ENCODE peak calls at places on chromosome 1, in nine cellular contexts. One of them, this sample, is unnamed.

GRCh38 chr1:208465266-208465665 is 221.1 kb upstream of the PLXNA2 start:
- DNase-seq in lower lobe of right lung: no peak
- DNase-seq in heart left ventricle: no peak
- DNase-seq in Calu3: no peak
- DNase-seq in right lobe of liver: no peak
- DNase-seq in cardiac muscle cell: no peak
- DNase-seq in choroid plexus epithelial cell: no peak
- DNase-seq in AG04450: no peak
- DNase-seq in psoas muscle: no peak
- DNase-seq in this sample: no peak

GRCh38 chr1:201495447-201496295 is 11.3 kb downstream of the CSRP1 start:
- DNase-seq in lower lobe of right lung: peak
- DNase-seq in heart left ventricle: peak
- DNase-seq in Calu3: no peak
- DNase-seq in right lobe of liver: peak
- DNase-seq in cardiac muscle cell: peak
- DNase-seq in choroid plexus epithelial cell: peak
- DNase-seq in AG04450: no peak
- DNase-seq in psoas muscle: peak
- DNase-seq in this sample: no peak

GRCh38 chr1:248622491-248623106 is 12.3 kb downstream of the OR2T11 start:
- DNase-seq in lower lobe of right lung: no peak
- DNase-seq in heart left ventricle: no peak
- DNase-seq in Calu3: peak
- DNase-seq in right lobe of liver: no peak
- DNase-seq in cardiac muscle cell: peak
- DNase-seq in choroid plexus epithelial cell: peak
- DNase-seq in AG04450: no peak
- DNase-seq in psoas muscle: no peak
- DNase-seq in this sample: no peak

GRCh38 chr1:230191079-230191478 is 124.0 kb downstream of the GALNT2 start:
- DNase-seq in lower lobe of right lung: no peak
- DNase-seq in heart left ventricle: peak
- DNase-seq in Calu3: no peak
- DNase-seq in right lobe of liver: no peak
- DNase-seq in cardiac muscle cell: peak
- DNase-seq in choroid plexus epithelial cell: peak
- DNase-seq in AG04450: no peak
- DNase-seq in psoas muscle: no peak
- DNase-seq in this sample: no peak

GRCh38 chr1:6208723-6209660 is 3.1 kb downstream of the RNF207 start:
- DNase-seq in lower lobe of right lung: peak
- DNase-seq in heart left ventricle: peak
- DNase-seq in Calu3: no peak
- DNase-seq in right lobe of liver: no peak
- DNase-seq in cardiac muscle cell: peak
- DNase-seq in choroid plexus epithelial cell: peak
- DNase-seq in AG04450: no peak
- DNase-seq in psoas muscle: peak
- DNase-seq in this sample: peak

GRCh38 chr1:236095705-236096500 is 31.0 kb upstream of the NID1 start:
- DNase-seq in lower lobe of right lung: no peak
- DNase-seq in heart left ventricle: no peak
- DNase-seq in Calu3: no peak
- DNase-seq in right lobe of liver: no peak
- DNase-seq in cardiac muscle cell: no peak
- DNase-seq in choroid plexus epithelial cell: no peak
- DNase-seq in AG04450: no peak
- DNase-seq in psoas muscle: no peak
- DNase-seq in this sample: no peak

GRCh38 chr1:108691128-108691885 is 803 bp upstream of the PRPF38B start:
- DNase-seq in lower lobe of right lung: no peak
- DNase-seq in heart left ventricle: no peak
- DNase-seq in Calu3: no peak
- DNase-seq in right lobe of liver: no peak
- DNase-seq in cardiac muscle cell: no peak
- DNase-seq in choroid plexus epithelial cell: no peak
- DNase-seq in AG04450: no peak
- DNase-seq in psoas muscle: no peak
- DNase-seq in this sample: no peak

GRCh38 chr1:27180037-27180436 is 25.1 kb upstream of the SLC9A1 start:
- DNase-seq in lower lobe of right lung: no peak
- DNase-seq in heart left ventricle: no peak
- DNase-seq in Calu3: no peak
- DNase-seq in right lobe of liver: no peak
- DNase-seq in cardiac muscle cell: no peak
- DNase-seq in choroid plexus epithelial cell: no peak
- DNase-seq in AG04450: no peak
- DNase-seq in psoas muscle: no peak
- DNase-seq in this sample: no peak

GRCh38 chr1:159911668-159912067 is 11.7 kb upstream of the CFAP45 start:
- DNase-seq in lower lobe of right lung: no peak
- DNase-seq in heart left ventricle: no peak
- DNase-seq in Calu3: no peak
- DNase-seq in right lobe of liver: no peak
- DNase-seq in cardiac muscle cell: no peak
- DNase-seq in choroid plexus epithelial cell: no peak
- DNase-seq in AG04450: no peak
- DNase-seq in psoas muscle: no peak
- DNase-seq in this sample: no peak

GRCh38 chr1:23167353-23168078 is 1.1 kb downstream of the LUZP1 start:
- DNase-seq in lower lobe of right lung: peak
- DNase-seq in heart left ventricle: peak
- DNase-seq in Calu3: peak
- DNase-seq in right lobe of liver: peak
- DNase-seq in cardiac muscle cell: peak
- DNase-seq in choroid plexus epithelial cell: peak
- DNase-seq in AG04450: no peak
- DNase-seq in psoas muscle: peak
- DNase-seq in this sample: peak

GRCh38 chr1:173062156-173062938 is 11.6 kb upstream of the TNFSF18 start:
- DNase-seq in lower lobe of right lung: no peak
- DNase-seq in heart left ventricle: no peak
- DNase-seq in Calu3: peak
- DNase-seq in right lobe of liver: no peak
- DNase-seq in cardiac muscle cell: peak
- DNase-seq in choroid plexus epithelial cell: peak
- DNase-seq in AG04450: peak
- DNase-seq in psoas muscle: no peak
- DNase-seq in this sample: no peak

GRCh38 chr1:161069201-161069685 is 448 bp downstream of the ARHGAP30 start:
- DNase-seq in lower lobe of right lung: no peak
- DNase-seq in heart left ventricle: no peak
- DNase-seq in Calu3: no peak
- DNase-seq in right lobe of liver: no peak
- DNase-seq in cardiac muscle cell: no peak
- DNase-seq in choroid plexus epithelial cell: no peak
- DNase-seq in AG04450: no peak
- DNase-seq in psoas muscle: no peak
- DNase-seq in this sample: no peak

GRCh38 chr1:9245230-9245619 is 10.7 kb downstream of the H6PD start:
- DNase-seq in lower lobe of right lung: no peak
- DNase-seq in heart left ventricle: no peak
- DNase-seq in Calu3: no peak
- DNase-seq in right lobe of liver: no peak
- DNase-seq in cardiac muscle cell: no peak
- DNase-seq in choroid plexus epithelial cell: no peak
- DNase-seq in AG04450: no peak
- DNase-seq in psoas muscle: no peak
- DNase-seq in this sample: no peak

GRCh38 chr1:162554258-162554657 is 7.3 kb upstream of the UAP1 start:
- DNase-seq in lower lobe of right lung: no peak
- DNase-seq in heart left ventricle: no peak
- DNase-seq in Calu3: no peak
- DNase-seq in right lobe of liver: no peak
- DNase-seq in cardiac muscle cell: no peak
- DNase-seq in choroid plexus epithelial cell: no peak
- DNase-seq in AG04450: no peak
- DNase-seq in psoas muscle: no peak
- DNase-seq in this sample: no peak

GRCh38 chr1:54766726-54767125 is 2.4 kb upstream of the PARS2 start:
- DNase-seq in lower lobe of right lung: no peak
- DNase-seq in heart left ventricle: no peak
- DNase-seq in Calu3: no peak
- DNase-seq in right lobe of liver: no peak
- DNase-seq in cardiac muscle cell: no peak
- DNase-seq in choroid plexus epithelial cell: no peak
- DNase-seq in AG04450: no peak
- DNase-seq in psoas muscle: no peak
- DNase-seq in this sample: no peak

GRCh38 chr1:8818325-8818775 is 910 bp upstream of the RERE start:
- DNase-seq in lower lobe of right lung: no peak
- DNase-seq in heart left ventricle: peak
- DNase-seq in Calu3: peak
- DNase-seq in right lobe of liver: no peak
- DNase-seq in cardiac muscle cell: peak
- DNase-seq in choroid plexus epithelial cell: peak
- DNase-seq in AG04450: no peak
- DNase-seq in psoas muscle: no peak
- DNase-seq in this sample: no peak

GRCh38 chr1:55490556-55490955 is 275.4 kb upstream of the USP24 start:
- DNase-seq in lower lobe of right lung: no peak
- DNase-seq in heart left ventricle: no peak
- DNase-seq in Calu3: no peak
- DNase-seq in right lobe of liver: no peak
- DNase-seq in cardiac muscle cell: peak
- DNase-seq in choroid plexus epithelial cell: no peak
- DNase-seq in AG04450: no peak
- DNase-seq in psoas muscle: no peak
- DNase-seq in this sample: no peak

GRCh38 chr1:100463809-100464424 is 74.0 kb upstream of the GPR88 start:
- DNase-seq in lower lobe of right lung: peak
- DNase-seq in heart left ventricle: peak
- DNase-seq in Calu3: peak
- DNase-seq in right lobe of liver: peak
- DNase-seq in cardiac muscle cell: peak
- DNase-seq in choroid plexus epithelial cell: peak
- DNase-seq in AG04450: no peak
- DNase-seq in psoas muscle: peak
- DNase-seq in this sample: no peak

DNA sequence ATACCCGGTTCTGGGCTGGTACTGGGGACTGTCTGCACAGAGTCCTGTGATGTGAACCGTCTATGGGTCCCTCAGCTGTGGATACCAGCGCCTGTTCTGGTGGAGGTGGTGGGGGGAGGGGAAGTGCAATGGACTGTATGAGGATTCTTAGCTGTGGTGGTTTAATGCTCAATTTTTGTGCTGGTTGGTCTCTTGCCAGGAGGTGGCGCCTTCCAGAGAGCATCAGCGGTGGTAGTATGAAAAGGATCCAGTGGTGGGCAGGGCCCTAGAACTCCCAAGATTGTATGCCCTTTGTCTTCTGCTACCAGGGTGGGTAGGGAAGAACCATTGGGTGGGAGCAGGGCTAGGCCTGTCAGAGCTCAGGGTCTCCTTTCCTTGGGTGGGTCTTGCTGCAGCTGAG is 89.4 kb upstream of the B3GALT2 start:
- DNase-seq in lower lobe of right lung: no peak
- DNase-seq in heart left ventricle: no peak
- DNase-seq in Calu3: no peak
- DNase-seq in right lobe of liver: no peak
- DNase-seq in cardiac muscle cell: no peak
- DNase-seq in choroid plexus epithelial cell: no peak
- DNase-seq in AG04450: no peak
- DNase-seq in psoas muscle: no peak
- DNase-seq in this sample: no peak
- TF ChIP-seq CTCF in lower lobe of right lung: no peak
- TF ChIP-seq CTCF in heart left ventricle: no peak
- TF ChIP-seq CTCF in Calu3: no peak
- TF ChIP-seq CTCF in right lobe of liver: no peak
- TF ChIP-seq CTCF in cardiac muscle cell: no peak
- TF ChIP-seq CTCF in choroid plexus epithelial cell: no peak
- TF ChIP-seq CTCF in AG04450: no peak
- TF ChIP-seq CTCF in psoas muscle: no peak
- TF ChIP-seq CTCF in this sample: no peak

DNA sequence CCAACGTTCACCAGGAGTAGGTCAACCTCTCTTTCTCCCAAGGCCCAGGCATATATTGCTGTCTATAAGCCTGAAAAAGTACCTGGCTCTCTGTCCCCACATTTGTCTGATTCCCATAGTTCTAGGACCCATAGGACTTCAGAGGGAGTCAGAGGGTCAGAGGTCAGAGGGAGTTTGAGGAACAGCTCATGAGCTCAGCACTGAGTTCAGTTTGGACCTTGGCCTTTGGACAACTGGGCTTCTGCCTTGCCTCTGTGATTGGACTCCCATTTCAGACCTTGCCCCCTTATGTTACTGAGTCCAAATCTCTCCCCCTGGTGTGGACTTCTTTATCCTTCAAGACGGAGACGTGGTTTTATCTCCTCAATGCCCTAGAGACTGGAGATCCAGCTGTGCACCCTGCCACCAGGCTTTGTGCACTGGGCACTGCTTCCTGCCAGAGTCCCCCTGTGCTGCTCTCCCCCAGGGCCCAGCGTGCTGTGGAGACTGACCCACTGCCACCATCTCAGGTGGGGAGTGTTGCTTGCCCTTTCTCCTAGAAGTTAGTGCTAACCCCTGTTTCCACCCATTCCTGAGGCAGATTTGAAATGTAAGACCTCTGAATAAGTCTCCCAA is 3.2 kb downstream of the CTSE start:
- DNase-seq in lower lobe of right lung: no peak
- DNase-seq in heart left ventricle: no peak
- DNase-seq in Calu3: no peak
- DNase-seq in right lobe of liver: no peak
- DNase-seq in cardiac muscle cell: no peak
- DNase-seq in choroid plexus epithelial cell: no peak
- DNase-seq in AG04450: no peak
- DNase-seq in psoas muscle: no peak
- DNase-seq in this sample: peak
- TF ChIP-seq CTCF in lower lobe of right lung: no peak
- TF ChIP-seq CTCF in heart left ventricle: no peak
- TF ChIP-seq CTCF in Calu3: no peak
- TF ChIP-seq CTCF in right lobe of liver: no peak
- TF ChIP-seq CTCF in cardiac muscle cell: no peak
- TF ChIP-seq CTCF in choroid plexus epithelial cell: no peak
- TF ChIP-seq CTCF in AG04450: no peak
- TF ChIP-seq CTCF in psoas muscle: no peak
- TF ChIP-seq CTCF in this sample: no peak

GRCh38 chr1:58823481-58824010 is 39.7 kb upstream of the JUN start:
- DNase-seq in lower lobe of right lung: no peak
- DNase-seq in heart left ventricle: no peak
- DNase-seq in Calu3: peak
- DNase-seq in right lobe of liver: no peak
- DNase-seq in cardiac muscle cell: peak
- DNase-seq in choroid plexus epithelial cell: peak
- DNase-seq in AG04450: peak
- DNase-seq in psoas muscle: no peak
- DNase-seq in this sample: no peak
- TF ChIP-seq CTCF in lower lobe of right lung: no peak
- TF ChIP-seq CTCF in heart left ventricle: no peak
- TF ChIP-seq CTCF in Calu3: no peak
- TF ChIP-seq CTCF in right lobe of liver: no peak
- TF ChIP-seq CTCF in cardiac muscle cell: no peak
- TF ChIP-seq CTCF in choroid plexus epithelial cell: no peak
- TF ChIP-seq CTCF in AG04450: no peak
- TF ChIP-seq CTCF in psoas muscle: no peak
- TF ChIP-seq CTCF in this sample: no peak

GRCh38 chr1:3907031-3907534 is 7.0 kb upstream of the C1orf174 start:
- DNase-seq in lower lobe of right lung: peak
- DNase-seq in heart left ventricle: no peak
- DNase-seq in Calu3: no peak
- DNase-seq in right lobe of liver: peak
- DNase-seq in cardiac muscle cell: no peak
- DNase-seq in choroid plexus epithelial cell: no peak
- DNase-seq in AG04450: no peak
- DNase-seq in psoas muscle: no peak
- DNase-seq in this sample: no peak
- TF ChIP-seq CTCF in lower lobe of right lung: peak
- TF ChIP-seq CTCF in heart left ventricle: no peak
- TF ChIP-seq CTCF in Calu3: no peak
- TF ChIP-seq CTCF in right lobe of liver: no peak
- TF ChIP-seq CTCF in cardiac muscle cell: no peak
- TF ChIP-seq CTCF in choroid plexus epithelial cell: no peak
- TF ChIP-seq CTCF in AG04450: no peak
- TF ChIP-seq CTCF in psoas muscle: no peak
- TF ChIP-seq CTCF in this sample: peak

This sample was measured in type B pancreatic cell.